ENCODE peak calls at places on chromosomes 12 and 14, in four cellular contexts. B is IMR-90, W is endothelial cell of umbilical vein, J is K562. K is an unnamed sample. For H3K4me1, the result is how much of the 10 kb centered on the place peaks cover.

GRCh38 chr12:77120156-77120555 is 54.8 kb upstream of the E2F7 start:
- DNase-seq in B (peak), W (peak), J (no peak), K (no peak)

GRCh38 chr12:25876383-25877045 is 82.0 kb upstream of the RASSF8 start:
- DNase-seq in B (no peak), W (no peak), J (no peak), K (no peak)

GRCh38 chr12:51429705-51430104 is 5.1 kb downstream of the SLC4A8 start:
- DNase-seq in B (no peak), W (no peak), J (no peak), K (no peak)

GRCh38 chr14:64541261-64541970 is 875 bp downstream of the HSPA2 start:
- DNase-seq in B (no peak), W (peak), J (no peak), K (no peak)

GRCh38 chr14:70907172-70907995 is at the start of gene PCNX1:
- DNase-seq in B (peak), W (peak), J (peak), K (no peak)

GRCh38 chr12:122467983-122468382 is 32.7 kb downstream of the ZCCHC8 start:
- DNase-seq in B (no peak), W (no peak), J (no peak), K (no peak)

GRCh38 chr14:45798659-45799058 is 545.7 kb upstream of the MIS18BP1 start:
- DNase-seq in B (no peak), W (no peak), J (no peak), K (no peak)

GRCh38 chr12:19648173-19648572 is 208.9 kb downstream of the AEBP2 start:
- DNase-seq in B (no peak), W (peak), J (no peak), K (no peak)

GRCh38 chr12:94769746-94770396 is 119.5 kb upstream of the TMCC3 start:
- DNase-seq in B (no peak), W (no peak), J (no peak), K (peak)

GRCh38 chr14:35332517-35333346 is 40.5 kb downstream of the PSMA6 start:
- DNase-seq in B (no peak), W (no peak), J (peak), K (no peak)

GRCh38 chr12:109927622-109928021 is 27.5 kb downstream of the TCHP start:
- DNase-seq in B (peak), W (peak), J (peak), K (no peak)

GRCh38 chr12:46550266-46550879 is 177.8 kb upstream of the SLC38A2 start:
- DNase-seq in B (no peak), W (no peak), J (no peak), K (no peak)

GRCh38 chr12:46546634-46547273 is 174.2 kb upstream of the SLC38A2 start:
- DNase-seq in B (peak), W (no peak), J (no peak), K (peak)

GRCh38 chr12:46547421-46548340 is 175.1 kb upstream of the SLC38A2 start:
- DNase-seq in B (no peak), W (no peak), J (no peak), K (no peak)

GRCh38 chr12:46553266-46553665 is 180.7 kb upstream of the SLC38A2 start:
- DNase-seq in B (peak), W (peak), J (no peak), K (no peak)

DNA sequence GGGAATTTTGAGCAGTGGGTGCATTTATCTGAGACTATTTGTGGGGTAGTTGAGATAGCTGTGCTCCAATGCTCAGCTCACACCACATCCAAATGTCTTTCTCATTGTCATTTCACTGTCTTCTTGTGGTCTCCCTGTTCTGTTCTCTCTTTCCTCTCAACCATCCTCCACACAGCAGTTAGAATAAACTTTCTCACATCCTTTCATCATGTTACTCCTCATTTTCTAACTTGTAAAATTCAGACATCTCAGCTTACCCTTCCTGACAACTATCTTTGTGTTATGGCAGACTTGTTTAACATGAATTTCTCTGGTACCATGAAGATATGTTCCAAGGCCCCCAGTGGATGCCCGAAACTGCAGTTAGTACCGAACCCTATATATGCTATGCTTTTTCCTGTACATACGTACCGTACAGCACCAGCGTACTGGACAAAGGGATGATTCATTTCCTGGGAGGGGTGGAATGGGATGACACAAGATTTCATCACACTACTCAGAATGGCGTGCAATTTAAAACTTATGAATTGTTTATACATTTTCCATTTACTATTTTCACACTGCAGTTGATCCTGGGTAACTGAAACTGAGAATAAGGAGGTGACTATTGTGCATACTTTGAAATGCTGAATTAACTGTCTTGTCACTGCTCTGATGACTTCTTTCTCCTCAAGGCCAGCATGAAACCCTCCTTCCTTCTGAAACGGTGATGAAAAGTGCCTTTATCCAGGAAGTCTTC is 177.1 kb upstream of the SLC38A2 start:
- DNase-seq in B (peak), W (peak), J (no peak), K (no peak)
- TF ChIP-seq FOS in B (peak), W (peak), J (no peak), K (no peak)

GRCh38 chr12:1993341-1993740 is 10.9 kb downstream of the DCP1B start:
- DNase-seq in B (peak), W (peak), J (no peak), K (no peak)
- H3K4me1 ChIP-seq in B (under half), W (under half), J (under half), K (under half)

GRCh38 chr14:67653651-67654280 is 20.7 kb downstream of the VTI1B start:
- DNase-seq in B (peak), W (no peak), J (no peak), K (no peak)

GRCh38 chr14:67646136-67646535 is 26.4 kb downstream of the ARG2 start:
- DNase-seq in B (no peak), W (no peak), J (no peak), K (no peak)

GRCh38 chr14:67652189-67652588 is 22.2 kb downstream of the VTI1B start:
- DNase-seq in B (no peak), W (no peak), J (no peak), K (no peak)

GRCh38 chr14:67650694-67651093 is 23.7 kb downstream of the VTI1B start:
- DNase-seq in B (peak), W (no peak), J (no peak), K (no peak)

GRCh38 chr14:67650161-67650560 is 24.3 kb downstream of the VTI1B start:
- DNase-seq in B (no peak), W (no peak), J (no peak), K (no peak)
- TF ChIP-seq FOS in B (no peak), W (no peak), J (no peak), K (no peak)

GRCh38 chr12:75703131-75703530 is 191.7 kb upstream of the KRR1 start:
- DNase-seq in B (no peak), W (no peak), J (no peak), K (no peak)
- H3K4me1 ChIP-seq in B (under half), W (half or more), J (under half), K (under half)

GRCh38 chr12:66956300-66956699 is 277.4 kb upstream of the GRIP1 start:
- DNase-seq in B (no peak), W (no peak), J (no peak), K (no peak)
- TF ChIP-seq FOS in B (no peak), W (no peak), J (no peak), K (no peak)

GRCh38 chr12:13534645-13535398 is 338.3 kb downstream of the EMP1 start:
- DNase-seq in B (peak), W (peak), J (peak), K (no peak)

GRCh38 chr12:13536219-13536910 is 339.8 kb downstream of the EMP1 start:
- DNase-seq in B (no peak), W (no peak), J (no peak), K (peak)

GRCh38 chr12:13538136-13538535 is 341.6 kb downstream of the EMP1 start:
- DNase-seq in B (no peak), W (no peak), J (no peak), K (no peak)

GRCh38 chr12:13539051-13539450 is 342.5 kb downstream of the EMP1 start:
- DNase-seq in B (no peak), W (no peak), J (no peak), K (no peak)

GRCh38 chr12:13537623-13538022 is 341.1 kb downstream of the EMP1 start:
- DNase-seq in B (no peak), W (no peak), J (no peak), K (peak)
- H3K4me1 ChIP-seq in B (under half), W (under half), J (under half), K (under half)

DNA sequence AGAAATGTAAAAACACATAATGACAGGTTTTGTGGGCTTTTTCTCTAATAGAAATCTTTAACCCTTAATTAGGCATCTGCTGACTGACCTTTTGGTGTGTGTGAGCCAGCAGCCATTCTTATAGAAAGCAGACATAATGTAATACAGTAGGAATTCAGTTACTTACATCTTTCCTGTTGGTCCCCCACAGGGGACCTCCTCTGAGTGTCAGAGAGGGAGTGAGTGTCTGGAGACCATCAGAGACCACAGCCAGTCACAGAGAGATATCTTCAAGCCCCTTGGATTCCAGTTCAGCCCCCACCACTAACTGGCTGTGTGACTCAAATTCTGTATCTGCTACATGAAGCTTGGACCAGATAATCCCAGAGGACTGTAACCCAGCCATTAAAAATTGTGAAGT is 4.2 kb downstream of the ANO4 start:
- DNase-seq in B (peak), W (no peak), J (no peak), K (no peak)
- TF ChIP-seq FOS in B (no peak), W (no peak), J (no peak), K (no peak)

DNA sequence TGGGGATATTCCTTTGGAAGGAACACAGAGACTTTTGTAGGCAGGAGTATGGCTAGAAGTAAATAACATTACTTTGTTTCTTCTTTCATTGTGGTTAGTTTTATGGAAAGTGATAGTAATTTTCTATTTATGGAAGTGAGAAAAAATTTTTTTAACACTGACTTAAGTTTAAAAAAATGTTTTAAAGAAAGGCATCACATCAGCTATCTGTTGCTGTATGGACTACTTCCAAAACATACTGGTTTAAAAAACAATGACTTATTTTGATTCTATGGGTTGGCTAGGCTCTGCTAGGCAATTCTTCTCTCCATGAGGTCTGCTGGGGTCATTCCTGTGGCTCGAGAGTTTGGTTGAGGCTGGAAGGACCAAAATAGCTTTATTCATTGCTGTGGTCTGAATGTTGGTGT is 31.7 kb upstream of the SLC38A2 start:
- DNase-seq in B (peak), W (peak), J (no peak), K (no peak)
- H3K4me1 ChIP-seq in B (under half), W (under half), J (under half), K (under half)